ENCODE peak calls at places on chromosomes 11 and 22, in ten cellular contexts. One of them, this sample, is unnamed.

GRCh38 chr22:23763579-23764331 is 965 bp downstream of the C22orf15 start:
- DNase-seq in CD4-positive, alpha-beta T cell: peak; percentile 52
- DNase-seq in cardiac muscle cell: peak; percentile 44
- DNase-seq in cardiac fibroblast: no peak
- DNase-seq in neural progenitor cell: peak; percentile 45
- DNase-seq in progenitor cell of endocrine pancreas: no peak
- DNase-seq in AG09309: no peak
- DNase-seq in AG04449: no peak
- DNase-seq in PC-9: no peak
- DNase-seq in tibial nerve: no peak
- DNase-seq in this sample: peak; percentile 55

GRCh38 chr11:109422755-109423113 is 744 bp downstream of the C11orf87 start:
- DNase-seq in CD4-positive, alpha-beta T cell: no peak
- DNase-seq in cardiac muscle cell: no peak
- DNase-seq in cardiac fibroblast: peak; percentile 33
- DNase-seq in neural progenitor cell: peak; percentile 46
- DNase-seq in progenitor cell of endocrine pancreas: no peak
- DNase-seq in AG09309: no peak
- DNase-seq in AG04449: no peak
- DNase-seq in PC-9: no peak
- DNase-seq in tibial nerve: no peak
- DNase-seq in this sample: no peak

GRCh38 chr11:36006556-36006955 is 62.7 kb downstream of the LDLRAD3 start:
- DNase-seq in CD4-positive, alpha-beta T cell: no peak
- DNase-seq in cardiac muscle cell: no peak
- DNase-seq in cardiac fibroblast: no peak
- DNase-seq in neural progenitor cell: no peak
- DNase-seq in progenitor cell of endocrine pancreas: no peak
- DNase-seq in AG09309: no peak
- DNase-seq in AG04449: no peak
- DNase-seq in PC-9: no peak
- DNase-seq in tibial nerve: no peak
- DNase-seq in this sample: no peak

GRCh38 chr22:44309137-44309536 is 3.6 kb downstream of the SHISAL1 start:
- DNase-seq in CD4-positive, alpha-beta T cell: no peak
- DNase-seq in cardiac muscle cell: no peak
- DNase-seq in cardiac fibroblast: peak; percentile 97
- DNase-seq in neural progenitor cell: no peak
- DNase-seq in progenitor cell of endocrine pancreas: no peak
- DNase-seq in AG09309: peak; percentile 91
- DNase-seq in AG04449: peak; percentile 79
- DNase-seq in PC-9: peak; percentile 64
- DNase-seq in tibial nerve: no peak
- DNase-seq in this sample: no peak

GRCh38 chr22:17734197-17734596 is 40.1 kb downstream of the BID start:
- DNase-seq in CD4-positive, alpha-beta T cell: no peak
- DNase-seq in cardiac muscle cell: no peak
- DNase-seq in cardiac fibroblast: peak; percentile 69
- DNase-seq in neural progenitor cell: no peak
- DNase-seq in progenitor cell of endocrine pancreas: no peak
- DNase-seq in AG09309: peak; percentile 31
- DNase-seq in AG04449: peak; percentile 31
- DNase-seq in PC-9: no peak
- DNase-seq in tibial nerve: no peak
- DNase-seq in this sample: no peak

GRCh38 chr11:104728927-104729326 is 169.3 kb downstream of the CASP12 start:
- DNase-seq in CD4-positive, alpha-beta T cell: no peak
- DNase-seq in cardiac muscle cell: no peak
- DNase-seq in cardiac fibroblast: no peak
- DNase-seq in neural progenitor cell: no peak
- DNase-seq in progenitor cell of endocrine pancreas: no peak
- DNase-seq in AG09309: no peak
- DNase-seq in AG04449: no peak
- DNase-seq in PC-9: no peak
- DNase-seq in tibial nerve: no peak
- DNase-seq in this sample: no peak

GRCh38 chr11:15208570-15209222 is 94.0 kb downstream of the INSC start:
- DNase-seq in CD4-positive, alpha-beta T cell: peak; percentile 66
- DNase-seq in cardiac muscle cell: peak; percentile 87
- DNase-seq in cardiac fibroblast: peak; percentile 73
- DNase-seq in neural progenitor cell: peak; percentile 91
- DNase-seq in progenitor cell of endocrine pancreas: peak; percentile 85
- DNase-seq in AG09309: no peak
- DNase-seq in AG04449: no peak
- DNase-seq in PC-9: peak; percentile 41
- DNase-seq in tibial nerve: peak; percentile 40
- DNase-seq in this sample: peak; percentile 66

GRCh38 chr11:3827434-3828186 is 13.1 kb downstream of the RHOG start:
- DNase-seq in CD4-positive, alpha-beta T cell: no peak
- DNase-seq in cardiac muscle cell: no peak
- DNase-seq in cardiac fibroblast: no peak
- DNase-seq in neural progenitor cell: no peak
- DNase-seq in progenitor cell of endocrine pancreas: no peak
- DNase-seq in AG09309: no peak
- DNase-seq in AG04449: no peak
- DNase-seq in PC-9: no peak
- DNase-seq in tibial nerve: no peak
- DNase-seq in this sample: no peak

GRCh38 chr11:87281496-87281895 is 243.8 kb downstream of the TMEM135 start:
- DNase-seq in CD4-positive, alpha-beta T cell: no peak
- DNase-seq in cardiac muscle cell: no peak
- DNase-seq in cardiac fibroblast: peak; percentile 89
- DNase-seq in neural progenitor cell: no peak
- DNase-seq in progenitor cell of endocrine pancreas: no peak
- DNase-seq in AG09309: peak; percentile 43
- DNase-seq in AG04449: no peak
- DNase-seq in PC-9: no peak
- DNase-seq in tibial nerve: no peak
- DNase-seq in this sample: no peak

DNA sequence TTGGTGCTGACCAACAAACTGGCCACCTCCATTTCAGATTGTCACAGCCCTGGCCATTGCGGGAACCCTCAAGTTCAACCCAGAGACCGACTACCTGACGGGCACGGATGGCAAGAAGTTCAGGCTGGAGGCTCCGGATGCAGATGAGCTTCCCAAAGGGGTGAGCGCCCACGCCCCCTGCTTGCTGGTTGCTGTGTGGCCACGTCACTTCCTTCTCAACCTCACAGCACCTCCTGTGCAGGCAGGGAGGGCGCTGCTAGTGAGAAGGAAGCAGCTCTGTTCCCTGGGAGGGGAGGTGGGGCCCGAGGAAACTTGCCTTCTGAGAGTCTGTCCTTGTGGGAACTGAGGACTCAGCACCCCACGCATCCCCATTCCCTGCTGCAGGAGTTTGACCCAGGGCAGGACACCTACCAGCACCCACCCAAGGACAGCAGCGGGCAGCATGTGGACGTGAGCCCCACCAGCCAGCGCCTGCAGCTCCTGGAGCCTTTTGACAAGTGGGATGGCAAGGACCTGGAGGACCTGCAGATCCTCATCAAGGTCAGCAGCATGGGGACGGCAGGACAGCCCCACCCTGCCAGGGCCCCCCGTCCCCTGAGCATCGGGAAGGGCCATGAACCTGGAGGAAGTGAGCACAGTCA is 19.3 kb downstream of the POLR3H start:
- DNase-seq in CD4-positive, alpha-beta T cell: peak; percentile 58
- DNase-seq in cardiac muscle cell: no peak
- DNase-seq in cardiac fibroblast: peak; percentile 33
- DNase-seq in neural progenitor cell: no peak
- DNase-seq in progenitor cell of endocrine pancreas: no peak
- DNase-seq in AG09309: no peak
- DNase-seq in AG04449: no peak
- DNase-seq in PC-9: no peak
- DNase-seq in tibial nerve: no peak
- DNase-seq in this sample: no peak
- TF ChIP-seq CTCF in CD4-positive, alpha-beta T cell: no peak
- TF ChIP-seq CTCF in cardiac muscle cell: no peak
- TF ChIP-seq CTCF in cardiac fibroblast: no peak
- TF ChIP-seq CTCF in neural progenitor cell: no peak
- TF ChIP-seq CTCF in progenitor cell of endocrine pancreas: no peak
- TF ChIP-seq CTCF in AG09309: no peak
- TF ChIP-seq CTCF in AG04449: no peak
- TF ChIP-seq CTCF in PC-9: no peak
- TF ChIP-seq CTCF in tibial nerve: no peak
- TF ChIP-seq CTCF in this sample: no peak

DNA sequence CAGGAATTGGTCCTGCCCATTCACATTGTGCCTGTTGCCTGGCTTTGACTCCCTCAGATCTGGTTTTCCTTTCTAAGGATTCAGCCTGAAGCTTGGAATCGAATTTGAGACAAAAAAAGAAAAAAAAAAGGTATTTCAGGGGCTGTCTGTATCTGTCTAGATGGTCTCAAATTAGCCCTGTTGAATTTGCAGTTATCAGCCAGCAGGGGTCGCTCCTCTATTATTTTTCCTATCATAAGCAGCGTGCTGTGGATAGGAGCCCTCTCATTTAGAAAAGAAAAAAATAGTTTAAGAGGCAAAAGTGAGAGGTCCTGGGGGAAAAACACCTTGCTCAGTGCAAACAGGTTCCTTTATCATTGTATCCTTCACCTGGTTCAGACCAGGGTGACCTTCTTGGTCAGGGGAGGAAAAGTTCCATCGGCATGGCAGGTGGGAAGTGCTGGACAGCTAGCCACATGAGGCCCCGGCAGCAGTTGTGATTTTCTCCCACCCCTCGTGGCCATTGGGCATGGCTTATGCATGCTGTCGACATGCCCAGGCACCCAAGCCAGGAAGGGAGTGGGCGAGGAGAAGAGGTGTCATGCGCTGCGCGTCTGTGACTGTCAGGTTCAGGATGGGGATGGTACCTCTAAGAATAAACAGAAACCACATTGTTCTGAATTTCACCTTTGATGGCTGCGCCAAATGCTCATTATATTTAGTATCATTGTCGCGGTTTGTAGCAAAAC is 13.1 kb downstream of the OR5AK2 start:
- DNase-seq in CD4-positive, alpha-beta T cell: no peak
- DNase-seq in cardiac muscle cell: no peak
- DNase-seq in cardiac fibroblast: peak; percentile 58
- DNase-seq in neural progenitor cell: no peak
- DNase-seq in progenitor cell of endocrine pancreas: no peak
- DNase-seq in AG09309: no peak
- DNase-seq in AG04449: no peak
- DNase-seq in PC-9: no peak
- DNase-seq in tibial nerve: no peak
- DNase-seq in this sample: no peak
- TF ChIP-seq CTCF in CD4-positive, alpha-beta T cell: no peak
- TF ChIP-seq CTCF in cardiac muscle cell: peak; percentile 41
- TF ChIP-seq CTCF in cardiac fibroblast: peak; percentile 60
- TF ChIP-seq CTCF in neural progenitor cell: peak; percentile 48
- TF ChIP-seq CTCF in progenitor cell of endocrine pancreas: peak; percentile 28
- TF ChIP-seq CTCF in AG09309: peak; percentile 34
- TF ChIP-seq CTCF in AG04449: peak; percentile 20
- TF ChIP-seq CTCF in PC-9: peak; percentile 67
- TF ChIP-seq CTCF in tibial nerve: no peak
- TF ChIP-seq CTCF in this sample: no peak

GRCh38 chr11:1567052-1567720 is 4.9 kb downstream of the DUSP8 start:
- DNase-seq in CD4-positive, alpha-beta T cell: no peak
- DNase-seq in cardiac muscle cell: no peak
- DNase-seq in cardiac fibroblast: no peak
- DNase-seq in neural progenitor cell: no peak
- DNase-seq in progenitor cell of endocrine pancreas: no peak
- DNase-seq in AG09309: no peak
- DNase-seq in AG04449: no peak
- DNase-seq in PC-9: no peak
- DNase-seq in tibial nerve: no peak
- DNase-seq in this sample: no peak
- TF ChIP-seq CTCF in CD4-positive, alpha-beta T cell: no peak
- TF ChIP-seq CTCF in cardiac muscle cell: no peak
- TF ChIP-seq CTCF in cardiac fibroblast: no peak
- TF ChIP-seq CTCF in neural progenitor cell: no peak
- TF ChIP-seq CTCF in progenitor cell of endocrine pancreas: no peak
- TF ChIP-seq CTCF in AG09309: no peak
- TF ChIP-seq CTCF in AG04449: no peak
- TF ChIP-seq CTCF in PC-9: no peak
- TF ChIP-seq CTCF in tibial nerve: no peak
- TF ChIP-seq CTCF in this sample: no peak

GRCh38 chr11:121648306-121648705 is 195.5 kb upstream of the SORL1-AS1 start:
- DNase-seq in CD4-positive, alpha-beta T cell: no peak
- DNase-seq in cardiac muscle cell: no peak
- DNase-seq in cardiac fibroblast: no peak
- DNase-seq in neural progenitor cell: no peak
- DNase-seq in progenitor cell of endocrine pancreas: no peak
- DNase-seq in AG09309: no peak
- DNase-seq in AG04449: no peak
- DNase-seq in PC-9: no peak
- DNase-seq in tibial nerve: no peak
- DNase-seq in this sample: no peak
- TF ChIP-seq CTCF in CD4-positive, alpha-beta T cell: no peak
- TF ChIP-seq CTCF in cardiac muscle cell: no peak
- TF ChIP-seq CTCF in cardiac fibroblast: no peak
- TF ChIP-seq CTCF in neural progenitor cell: peak; percentile 11
- TF ChIP-seq CTCF in progenitor cell of endocrine pancreas: peak; percentile 22
- TF ChIP-seq CTCF in AG09309: no peak
- TF ChIP-seq CTCF in AG04449: no peak
- TF ChIP-seq CTCF in PC-9: no peak
- TF ChIP-seq CTCF in tibial nerve: no peak
- TF ChIP-seq CTCF in this sample: no peak

DNA sequence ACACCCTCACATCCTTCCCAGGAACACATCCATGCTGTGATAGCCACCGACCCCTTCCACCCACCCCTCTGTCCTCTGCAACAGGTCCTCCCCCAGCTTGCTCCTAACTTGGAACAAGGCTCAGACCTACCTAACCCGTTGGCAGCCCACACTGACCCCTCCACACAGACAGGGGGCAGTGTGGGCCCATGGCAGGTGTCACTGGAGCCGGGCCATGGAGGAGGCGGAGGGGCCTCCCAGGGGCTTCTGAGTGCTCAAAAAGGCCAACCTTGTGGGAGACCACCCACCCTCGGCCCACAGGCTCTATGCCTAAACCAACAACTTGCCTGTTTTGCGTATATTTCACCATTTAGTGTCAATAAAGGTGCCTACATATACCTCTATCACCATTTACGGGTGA is 57.0 kb downstream of the CERK start:
- DNase-seq in CD4-positive, alpha-beta T cell: no peak
- DNase-seq in cardiac muscle cell: no peak
- DNase-seq in cardiac fibroblast: no peak
- DNase-seq in neural progenitor cell: no peak
- DNase-seq in progenitor cell of endocrine pancreas: no peak
- DNase-seq in AG09309: no peak
- DNase-seq in AG04449: no peak
- DNase-seq in PC-9: no peak
- DNase-seq in tibial nerve: no peak
- DNase-seq in this sample: no peak
- TF ChIP-seq CTCF in CD4-positive, alpha-beta T cell: no peak
- TF ChIP-seq CTCF in cardiac muscle cell: peak; percentile 25
- TF ChIP-seq CTCF in cardiac fibroblast: peak; percentile 43
- TF ChIP-seq CTCF in neural progenitor cell: no peak
- TF ChIP-seq CTCF in progenitor cell of endocrine pancreas: no peak
- TF ChIP-seq CTCF in AG09309: no peak
- TF ChIP-seq CTCF in AG04449: no peak
- TF ChIP-seq CTCF in PC-9: peak; percentile 71
- TF ChIP-seq CTCF in tibial nerve: no peak
- TF ChIP-seq CTCF in this sample: no peak

GRCh38 chr11:125423247-125423849 is 72.7 kb downstream of the FEZ1 start:
- DNase-seq in CD4-positive, alpha-beta T cell: no peak
- DNase-seq in cardiac muscle cell: peak; percentile 30
- DNase-seq in cardiac fibroblast: no peak
- DNase-seq in neural progenitor cell: no peak
- DNase-seq in progenitor cell of endocrine pancreas: no peak
- DNase-seq in AG09309: no peak
- DNase-seq in AG04449: no peak
- DNase-seq in PC-9: no peak
- DNase-seq in tibial nerve: no peak
- DNase-seq in this sample: no peak
- TF ChIP-seq CTCF in CD4-positive, alpha-beta T cell: peak; percentile 39
- TF ChIP-seq CTCF in cardiac muscle cell: peak; percentile 40
- TF ChIP-seq CTCF in cardiac fibroblast: peak; percentile 28
- TF ChIP-seq CTCF in neural progenitor cell: peak; percentile 57
- TF ChIP-seq CTCF in progenitor cell of endocrine pancreas: peak; percentile 59
- TF ChIP-seq CTCF in AG09309: peak; percentile 24
- TF ChIP-seq CTCF in AG04449: peak; percentile 25
- TF ChIP-seq CTCF in PC-9: peak; percentile 59
- TF ChIP-seq CTCF in tibial nerve: no peak
- TF ChIP-seq CTCF in this sample: no peak

GRCh38 chr22:47039356-47039755 is 276.9 kb downstream of the TBC1D22A start:
- DNase-seq in CD4-positive, alpha-beta T cell: no peak
- DNase-seq in cardiac muscle cell: no peak
- DNase-seq in cardiac fibroblast: no peak
- DNase-seq in neural progenitor cell: no peak
- DNase-seq in progenitor cell of endocrine pancreas: no peak
- DNase-seq in AG09309: no peak
- DNase-seq in AG04449: no peak
- DNase-seq in PC-9: no peak
- DNase-seq in tibial nerve: no peak
- DNase-seq in this sample: no peak
- TF ChIP-seq CTCF in CD4-positive, alpha-beta T cell: no peak
- TF ChIP-seq CTCF in cardiac muscle cell: no peak
- TF ChIP-seq CTCF in cardiac fibroblast: no peak
- TF ChIP-seq CTCF in neural progenitor cell: no peak
- TF ChIP-seq CTCF in progenitor cell of endocrine pancreas: no peak
- TF ChIP-seq CTCF in AG09309: no peak
- TF ChIP-seq CTCF in AG04449: no peak
- TF ChIP-seq CTCF in PC-9: no peak
- TF ChIP-seq CTCF in tibial nerve: no peak
- TF ChIP-seq CTCF in this sample: no peak

This sample was measured in activated B cell treated with CpG ODN at 0.5 μM for 24 hours.